ENCODE peak calls at places on chromosome 6, in seven cellular contexts. One of them, this sample, is unnamed.

GRCh38 chr6:80348263-80348662 is 241.8 kb downstream of the BCKDHB start:
- DNase-seq in psoas muscle: no peak
- DNase-seq in lung: no peak
- DNase-seq in tibial nerve: no peak
- DNase-seq in cardiac muscle cell: no peak
- DNase-seq in GM12878: no peak
- DNase-seq in uterus: no peak
- DNase-seq in this sample: no peak

GRCh38 chr6:24495516-24495847 is 713 bp downstream of the ALDH5A1 start:
- DNase-seq in lung: peak; percentile 84
- DNase-seq in tibial nerve: peak; percentile 68
- DNase-seq in uterus: peak; percentile 62
- DNase-seq in psoas muscle: peak; percentile 75
- DNase-seq in cardiac muscle cell: peak; percentile 78
- DNase-seq in GM12878: no peak
- DNase-seq in this sample: no peak

GRCh38 chr6:139508023-139508422 is 133.6 kb upstream of the CITED2 start:
- DNase-seq in lung: no peak
- DNase-seq in tibial nerve: no peak
- DNase-seq in cardiac muscle cell: peak; percentile 49
- DNase-seq in GM12878: no peak
- DNase-seq in psoas muscle: no peak
- DNase-seq in uterus: no peak
- DNase-seq in this sample: no peak

GRCh38 chr6:115948751-115949150 is 111.9 kb downstream of the FRK start:
- DNase-seq in uterus: no peak
- DNase-seq in GM12878: no peak
- DNase-seq in cardiac muscle cell: no peak
- DNase-seq in psoas muscle: no peak
- DNase-seq in lung: no peak
- DNase-seq in tibial nerve: no peak
- DNase-seq in this sample: no peak

GRCh38 chr6:57216235-57217101 is 5.6 kb downstream of the RAB23 start:
- DNase-seq in tibial nerve: no peak
- DNase-seq in GM12878: no peak
- DNase-seq in psoas muscle: no peak
- DNase-seq in lung: no peak
- DNase-seq in cardiac muscle cell: peak; percentile 69
- DNase-seq in uterus: peak; percentile 46
- DNase-seq in this sample: no peak

GRCh38 chr6:52297433-52297832 is 12.9 kb upstream of the MCM3 start:
- DNase-seq in tibial nerve: no peak
- DNase-seq in psoas muscle: no peak
- DNase-seq in uterus: no peak
- DNase-seq in GM12878: no peak
- DNase-seq in lung: no peak
- DNase-seq in cardiac muscle cell: no peak
- DNase-seq in this sample: no peak

GRCh38 chr6:128723667-128724066 is 159.3 kb upstream of the LAMA2 start:
- DNase-seq in tibial nerve: no peak
- DNase-seq in GM12878: no peak
- DNase-seq in lung: no peak
- DNase-seq in uterus: no peak
- DNase-seq in cardiac muscle cell: no peak
- DNase-seq in psoas muscle: no peak
- DNase-seq in this sample: peak; percentile 24

GRCh38 chr6:21599074-21599639 is 5.6 kb downstream of the SOX4 start:
- DNase-seq in lung: no peak
- DNase-seq in uterus: no peak
- DNase-seq in cardiac muscle cell: no peak
- DNase-seq in psoas muscle: no peak
- DNase-seq in tibial nerve: no peak
- DNase-seq in GM12878: no peak
- DNase-seq in this sample: no peak

GRCh38 chr6:128036808-128037570 is 136.1 kb upstream of the THEMIS start:
- DNase-seq in tibial nerve: no peak
- DNase-seq in cardiac muscle cell: peak; percentile 52
- DNase-seq in GM12878: no peak
- DNase-seq in psoas muscle: no peak
- DNase-seq in uterus: no peak
- DNase-seq in lung: no peak
- DNase-seq in this sample: no peak

GRCh38 chr6:118890997-118891790 is 2.8 kb upstream of the ASF1A start:
- DNase-seq in psoas muscle: no peak
- DNase-seq in GM12878: no peak
- DNase-seq in tibial nerve: no peak
- DNase-seq in lung: no peak
- DNase-seq in cardiac muscle cell: no peak
- DNase-seq in uterus: no peak
- DNase-seq in this sample: no peak

GRCh38 chr6:53066059-53066406 is 829 bp downstream of the FBXO9 start:
- DNase-seq in psoas muscle: peak; percentile 76
- DNase-seq in GM12878: no peak
- DNase-seq in tibial nerve: no peak
- DNase-seq in lung: peak; percentile 54
- DNase-seq in uterus: peak; percentile 32
- DNase-seq in cardiac muscle cell: peak; percentile 35
- DNase-seq in this sample: peak; percentile 41

GRCh38 chr6:15340775-15341174 is 94.9 kb downstream of the JARID2 start:
- DNase-seq in GM12878: no peak
- DNase-seq in uterus: no peak
- DNase-seq in tibial nerve: no peak
- DNase-seq in psoas muscle: no peak
- DNase-seq in lung: no peak
- DNase-seq in cardiac muscle cell: no peak
- DNase-seq in this sample: no peak

GRCh38 chr6:136563386-136564152 is 13.3 kb upstream of the MAP7 start:
- DNase-seq in uterus: no peak
- DNase-seq in cardiac muscle cell: no peak
- DNase-seq in lung: no peak
- DNase-seq in psoas muscle: no peak
- DNase-seq in tibial nerve: no peak
- DNase-seq in GM12878: no peak
- DNase-seq in this sample: no peak

GRCh38 chr6:37525460-37526357 is 26.0 kb upstream of the CCDC167 start:
- DNase-seq in tibial nerve: no peak
- DNase-seq in psoas muscle: no peak
- DNase-seq in GM12878: no peak
- DNase-seq in uterus: no peak
- DNase-seq in lung: no peak
- DNase-seq in cardiac muscle cell: peak; percentile 49
- DNase-seq in this sample: no peak

GRCh38 chr6:110053395-110054240 is 75.5 kb downstream of the GPR6 start:
- DNase-seq in tibial nerve: peak; percentile 25
- DNase-seq in uterus: no peak
- DNase-seq in GM12878: no peak
- DNase-seq in cardiac muscle cell: peak; percentile 75
- DNase-seq in lung: no peak
- DNase-seq in psoas muscle: no peak
- DNase-seq in this sample: no peak

GRCh38 chr6:56474531-56474930 is 168.2 kb downstream of the DST start:
- DNase-seq in uterus: no peak
- DNase-seq in GM12878: no peak
- DNase-seq in lung: no peak
- DNase-seq in cardiac muscle cell: no peak
- DNase-seq in psoas muscle: no peak
- DNase-seq in tibial nerve: no peak
- DNase-seq in this sample: no peak

GRCh38 chr6:75349262-75349984 is 64.8 kb upstream of the TMEM30A start:
- DNase-seq in uterus: peak; percentile 34
- DNase-seq in cardiac muscle cell: peak; percentile 59
- DNase-seq in GM12878: no peak
- DNase-seq in tibial nerve: no peak
- DNase-seq in lung: no peak
- DNase-seq in psoas muscle: no peak
- DNase-seq in this sample: no peak

GRCh38 chr6:34146801-34147592 is 1.1 kb upstream of the GRM4 start:
- DNase-seq in tibial nerve: no peak
- DNase-seq in GM12878: no peak
- DNase-seq in psoas muscle: no peak
- DNase-seq in uterus: no peak
- DNase-seq in lung: no peak
- DNase-seq in cardiac muscle cell: peak; percentile 69
- DNase-seq in this sample: no peak

GRCh38 chr6:22906091-22906549 is 336.8 kb downstream of the HDGFL1 start:
- DNase-seq in lung: no peak
- DNase-seq in tibial nerve: no peak
- DNase-seq in psoas muscle: no peak
- DNase-seq in cardiac muscle cell: peak; percentile 57
- DNase-seq in uterus: no peak
- DNase-seq in GM12878: no peak
- DNase-seq in this sample: no peak

GRCh38 chr6:157724138-157724537 is 98.9 kb upstream of the SNX9 start:
- DNase-seq in cardiac muscle cell: no peak
- DNase-seq in uterus: no peak
- DNase-seq in GM12878: no peak
- DNase-seq in psoas muscle: no peak
- DNase-seq in tibial nerve: no peak
- DNase-seq in lung: no peak
- DNase-seq in this sample: no peak

DNA sequence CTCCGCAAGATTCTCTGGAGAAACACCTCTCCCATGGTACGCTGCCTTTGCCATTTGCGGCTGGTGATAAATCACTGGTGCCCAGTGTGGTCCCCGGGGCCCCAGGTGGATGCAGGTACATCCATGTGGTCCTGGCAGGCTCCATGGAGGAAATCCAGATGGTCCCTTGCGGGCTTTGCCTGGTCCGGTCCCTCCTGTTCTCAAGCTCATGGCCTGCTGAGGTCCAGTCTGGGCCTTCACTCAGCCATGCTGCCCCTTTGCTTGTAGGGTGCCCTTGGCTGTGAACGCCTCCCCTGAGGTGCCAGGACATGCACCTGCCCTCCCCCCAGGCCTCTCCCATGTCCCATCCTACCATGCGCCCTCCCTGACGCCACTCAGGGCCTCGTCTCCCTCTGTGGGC is 21.2 kb upstream of the DACT2 start:
- DNase-seq in lung: no peak
- DNase-seq in cardiac muscle cell: no peak
- DNase-seq in psoas muscle: no peak
- DNase-seq in tibial nerve: no peak
- DNase-seq in uterus: no peak
- DNase-seq in GM12878: no peak
- DNase-seq in this sample: no peak
- H3K27me3 ChIP-seq in lung: no peaks in the 10 kb centered on the region
- H3K27me3 ChIP-seq in cardiac muscle cell: no peaks in the 10 kb centered on the region
- H3K27me3 ChIP-seq in psoas muscle: peaks cover 17% of the 10 kb centered on the region
- H3K27me3 ChIP-seq in tibial nerve: no peaks in the 10 kb centered on the region
- H3K27me3 ChIP-seq in uterus: no peaks in the 10 kb centered on the region
- H3K27me3 ChIP-seq in GM12878: no peaks in the 10 kb centered on the region
- H3K27me3 ChIP-seq in this sample: no peaks in the 10 kb centered on the region

GRCh38 chr6:169315830-169316614 is 62.4 kb upstream of the THBS2 start:
- DNase-seq in lung: no peak
- DNase-seq in cardiac muscle cell: no peak
- DNase-seq in uterus: no peak
- DNase-seq in psoas muscle: no peak
- DNase-seq in GM12878: no peak
- DNase-seq in tibial nerve: no peak
- DNase-seq in this sample: no peak
- H3K4me1 ChIP-seq in lung: no peaks in the 10 kb centered on the region
- H3K4me1 ChIP-seq in cardiac muscle cell: no peaks in the 10 kb centered on the region
- H3K4me1 ChIP-seq in uterus: no peaks in the 10 kb centered on the region
- H3K4me1 ChIP-seq in psoas muscle: no peaks in the 10 kb centered on the region
- H3K4me1 ChIP-seq in GM12878: no peaks in the 10 kb centered on the region
- H3K4me1 ChIP-seq in tibial nerve: no peaks in the 10 kb centered on the region
- H3K4me1 ChIP-seq in this sample: no peaks in the 10 kb centered on the region

GRCh38 chr6:14144678-14145113 is 27.1 kb downstream of the CD83 start:
- DNase-seq in cardiac muscle cell: peak; percentile 80
- DNase-seq in lung: peak; percentile 68
- DNase-seq in tibial nerve: peak; percentile 24
- DNase-seq in GM12878: peak; percentile 40
- DNase-seq in uterus: peak; percentile 47
- DNase-seq in psoas muscle: peak; percentile 81
- DNase-seq in this sample: peak; percentile 73

GRCh38 chr6:14142816-14143215 is 25.2 kb downstream of the CD83 start:
- DNase-seq in lung: no peak
- DNase-seq in cardiac muscle cell: no peak
- DNase-seq in uterus: no peak
- DNase-seq in tibial nerve: no peak
- DNase-seq in psoas muscle: no peak
- DNase-seq in GM12878: no peak
- DNase-seq in this sample: no peak

GRCh38 chr6:14141531-14141930 is 24.0 kb downstream of the CD83 start:
- DNase-seq in GM12878: no peak
- DNase-seq in cardiac muscle cell: no peak
- DNase-seq in psoas muscle: no peak
- DNase-seq in uterus: no peak
- DNase-seq in tibial nerve: no peak
- DNase-seq in lung: no peak
- DNase-seq in this sample: no peak

GRCh38 chr6:14146459-14147096 is 29.0 kb downstream of the CD83 start:
- DNase-seq in cardiac muscle cell: no peak
- DNase-seq in lung: no peak
- DNase-seq in tibial nerve: no peak
- DNase-seq in uterus: no peak
- DNase-seq in psoas muscle: no peak
- DNase-seq in GM12878: no peak
- DNase-seq in this sample: no peak

GRCh38 chr6:14143305-14143704 is 25.7 kb downstream of the CD83 start:
- DNase-seq in cardiac muscle cell: no peak
- DNase-seq in psoas muscle: no peak
- DNase-seq in GM12878: no peak
- DNase-seq in tibial nerve: no peak
- DNase-seq in uterus: no peak
- DNase-seq in lung: no peak
- DNase-seq in this sample: no peak
- H3K27me3 ChIP-seq in cardiac muscle cell: no peaks in the 10 kb centered on the region
- H3K27me3 ChIP-seq in psoas muscle: peaks cover 6% of the 10 kb centered on the region
- H3K27me3 ChIP-seq in GM12878: no peaks in the 10 kb centered on the region
- H3K27me3 ChIP-seq in tibial nerve: no peaks in the 10 kb centered on the region
- H3K27me3 ChIP-seq in uterus: no peaks in the 10 kb centered on the region
- H3K27me3 ChIP-seq in lung: no peaks in the 10 kb centered on the region
- H3K27me3 ChIP-seq in this sample: no peaks in the 10 kb centered on the region

GRCh38 chr6:106519460-106520394 is 109.6 kb downstream of the RTN4IP1 start:
- DNase-seq in lung: no peak
- DNase-seq in psoas muscle: peak; percentile 59
- DNase-seq in cardiac muscle cell: peak; percentile 73
- DNase-seq in GM12878: peak; percentile 89
- DNase-seq in uterus: peak; percentile 45
- DNase-seq in tibial nerve: no peak
- DNase-seq in this sample: peak; percentile 87

GRCh38 chr6:106517699-106518098 is 111.6 kb downstream of the RTN4IP1 start:
- DNase-seq in psoas muscle: no peak
- DNase-seq in GM12878: no peak
- DNase-seq in uterus: no peak
- DNase-seq in tibial nerve: no peak
- DNase-seq in cardiac muscle cell: no peak
- DNase-seq in lung: no peak
- DNase-seq in this sample: no peak

GRCh38 chr6:106520711-106521367 is 108.5 kb downstream of the RTN4IP1 start:
- DNase-seq in uterus: no peak
- DNase-seq in psoas muscle: no peak
- DNase-seq in GM12878: peak; percentile 95
- DNase-seq in lung: no peak
- DNase-seq in cardiac muscle cell: no peak
- DNase-seq in tibial nerve: no peak
- DNase-seq in this sample: no peak

GRCh38 chr6:106516629-106517028 is 112.7 kb downstream of the RTN4IP1 start:
- DNase-seq in tibial nerve: no peak
- DNase-seq in GM12878: no peak
- DNase-seq in psoas muscle: no peak
- DNase-seq in uterus: no peak
- DNase-seq in lung: no peak
- DNase-seq in cardiac muscle cell: no peak
- DNase-seq in this sample: no peak

GRCh38 chr6:106518748-106519147 is 110.5 kb downstream of the RTN4IP1 start:
- DNase-seq in uterus: no peak
- DNase-seq in psoas muscle: no peak
- DNase-seq in cardiac muscle cell: no peak
- DNase-seq in lung: no peak
- DNase-seq in GM12878: no peak
- DNase-seq in tibial nerve: no peak
- DNase-seq in this sample: no peak
- H3K4me1 ChIP-seq in uterus: no peaks in the 10 kb centered on the region
- H3K4me1 ChIP-seq in psoas muscle: no peaks in the 10 kb centered on the region
- H3K4me1 ChIP-seq in cardiac muscle cell: no peaks in the 10 kb centered on the region
- H3K4me1 ChIP-seq in lung: no peaks in the 10 kb centered on the region
- H3K4me1 ChIP-seq in GM12878: no peaks in the 10 kb centered on the region
- H3K4me1 ChIP-seq in tibial nerve: no peaks in the 10 kb centered on the region
- H3K4me1 ChIP-seq in this sample: peaks cover 27% of the 10 kb centered on the region